ENCODE peak calls at places on chromosomes 7 and 10, in four cellular contexts. Q is activated CD4-positive, alpha-beta T cell treated with anti-CD3 and anti-CD28 coated beads, Interleukin-2, amount 50 U/mL, for 48 hours; D is IMR-90; A is NCI-H1105 treated with DMSO at 0.1 percent for 48 hours. S is an unnamed sample.

GRCh38 chr10:43068781-43069515 is 7.9 kb upstream of the RET start:
- DNase-seq in Q (no peak), D (no peak), A (no peak), S (no peak)

GRCh38 chr7:127882313-127882920 is 148.8 kb downstream of the LRRC4 start:
- DNase-seq in Q (no peak), D (no peak), A (no peak), S (no peak)

GRCh38 chr10:129897851-129898463 is 66.1 kb downstream of the EBF3 start:
- DNase-seq in Q (no peak), D (no peak), A (peak), S (no peak)

GRCh38 chr7:45919947-45920542 is 1.0 kb downstream of the IGFBP3 start:
- DNase-seq in Q (no peak), D (no peak), A (peak), S (no peak)

GRCh38 chr7:82275342-82275741 is 168.2 kb downstream of the CACNA2D1 start:
- DNase-seq in Q (no peak), D (no peak), A (peak), S (no peak)

GRCh38 chr10:91879514-91880170 is 29.6 kb downstream of the FGFBP3 start:
- DNase-seq in Q (no peak), D (no peak), A (no peak), S (no peak)

GRCh38 chr10:44425466-44425865 is 40.6 kb upstream of the CXCL12 start:
- DNase-seq in Q (no peak), D (no peak), A (no peak), S (no peak)

GRCh38 chr10:29998142-29998808 is 61.1 kb downstream of the JCAD start:
- DNase-seq in Q (peak), D (peak), A (peak), S (peak)

GRCh38 chr7:67847063-67847798 is 850.6 kb downstream of the TYW1 start:
- DNase-seq in Q (no peak), D (no peak), A (no peak), S (no peak)

GRCh38 chr7:106358103-106358663 is 73.4 kb upstream of the NAMPT start:
- DNase-seq in Q (no peak), D (peak), A (no peak), S (no peak)

GRCh38 chr10:101777857-101778145 is 1.9 kb upstream of the FGF8 start:
- DNase-seq in Q (no peak), D (no peak), A (no peak), S (peak)

GRCh38 chr7:141074162-141074989 is 512 bp downstream of the TMEM178B start:
- DNase-seq in Q (peak), D (no peak), A (peak), S (peak)

GRCh38 chr7:150992833-150993302 is 2.1 kb downstream of the NOS3 start:
- DNase-seq in Q (no peak), D (no peak), A (peak), S (peak)

GRCh38 chr7:7183061-7183832 is 903 bp downstream of the C1GALT1 start:
- DNase-seq in Q (peak), D (no peak), A (peak), S (peak)

GRCh38 chr7:52842192-52842900 is 193.1 kb upstream of the POM121L12 start:
- DNase-seq in Q (no peak), D (no peak), A (no peak), S (no peak)

GRCh38 chr7:64541438-64542359 is 21.2 kb downstream of the ZNF680 start:
- DNase-seq in Q (no peak), D (peak), A (no peak), S (peak)

GRCh38 chr10:123863189-123863580 is 28.4 kb downstream of the CPXM2 start:
- DNase-seq in Q (no peak), D (no peak), A (no peak), S (no peak)

GRCh38 chr7:121329460-121330052 is 756 bp downstream of the WNT16 start:
- DNase-seq in Q (peak), D (no peak), A (peak), S (no peak)

GRCh38 chr10:5446390-5446926 is 34.1 kb downstream of the NET1 start:
- DNase-seq in Q (peak), D (peak), A (peak), S (peak)

GRCh38 chr7:156969972-156970420 is 20.5 kb downstream of the NOM1 start:
- DNase-seq in Q (no peak), D (peak), A (peak), S (peak)

GRCh38 chr10:131012641-131012985 is 298.9 kb downstream of the TCERG1L start:
- DNase-seq in Q (no peak), D (no peak), A (no peak), S (no peak)

GRCh38 chr7:28587211-28587610 is 174.9 kb downstream of the CREB5 start:
- DNase-seq in Q (no peak), D (peak), A (no peak), S (peak)

GRCh38 chr7:1883031-1883761 is 213.1 kb downstream of the ELFN1 start:
- DNase-seq in Q (no peak), D (peak), A (no peak), S (peak)

GRCh38 chr7:151265351-151265931 is 16.9 kb upstream of the SMARCD3 start:
- DNase-seq in Q (no peak), D (no peak), A (no peak), S (no peak)

GRCh38 chr10:49484501-49485230 is 54.3 kb downstream of the ERCC6 start:
- DNase-seq in Q (no peak), D (peak), A (no peak), S (peak)

GRCh38 chr7:17181482-17181881 is 117.0 kb upstream of the AHR start:
- DNase-seq in Q (no peak), D (no peak), A (no peak), S (no peak)

GRCh38 chr7:131649003-131649541 is 92.6 kb upstream of the PODXL start:
- DNase-seq in Q (no peak), D (no peak), A (no peak), S (no peak)

GRCh38 chr10:111129348-111129747 is 52.5 kb downstream of the ADRA2A start:
- DNase-seq in Q (no peak), D (no peak), A (no peak), S (peak)

GRCh38 chr7:71633571-71634008 is 501.6 kb downstream of the GALNT17 start:
- DNase-seq in Q (no peak), D (peak), A (no peak), S (peak)

GRCh38 chr10:22911889-22912762 is 15.7 kb upstream of the ARMC3 start:
- DNase-seq in Q (no peak), D (no peak), A (peak), S (no peak)

GRCh38 chr10:80506189-80506575 is 31.5 kb upstream of the SH2D4B start:
- DNase-seq in Q (no peak), D (peak), A (no peak), S (no peak)

GRCh38 chr10:124259139-124259825 is 159.4 kb downstream of the OAT start:
- DNase-seq in Q (peak), D (no peak), A (no peak), S (no peak)

GRCh38 chr7:78473011-78473410 is 674.4 kb downstream of the PHTF2 start:
- DNase-seq in Q (no peak), D (peak), A (no peak), S (peak)

GRCh38 chr10:71644307-71645180 is 75.0 kb downstream of the C10orf105 start:
- DNase-seq in Q (no peak), D (no peak), A (no peak), S (no peak)

GRCh38 chr7:152579070-152579469 is 96.9 kb downstream of the XRCC2 start:
- DNase-seq in Q (no peak), D (no peak), A (no peak), S (no peak)

GRCh38 chr7:85178531-85179298 is 8.1 kb downstream of the SEMA3D start:
- DNase-seq in Q (no peak), D (no peak), A (no peak), S (no peak)